ENCODE peak calls at places on chromosome X, in four cellular contexts. Q is DND-41, D is B cell, B is GM06990. O is an unnamed sample.

GRCh38 chrX:114465689-114466088 is 118.2 kb upstream of the HTR2C start:
- DNase-seq in B (no peak), Q (no peak), D (no peak), O (no peak)

GRCh38 chrX:68710870-68711576 is 63.6 kb downstream of the STARD8 start:
- DNase-seq in Q (no peak), D (no peak), B (no peak), O (peak; percentile 68)

GRCh38 chrX:7088968-7089615 is 58.4 kb upstream of the STS start:
- DNase-seq in D (peak; percentile 67), B (no peak), Q (peak; percentile 80), O (peak; percentile 28)

GRCh38 chrX:26915064-26915463 is 548.1 kb downstream of the PPP4R3C start:
- DNase-seq in D (no peak), B (no peak), Q (no peak), O (no peak)

GRCh38 chrX:39840141-39841126 is 257.3 kb downstream of the BCOR start:
- DNase-seq in Q (no peak), B (no peak), D (no peak), O (no peak)

GRCh38 chrX:24838624-24839023 is 144.9 kb downstream of the POLA1 start:
- DNase-seq in D (peak; percentile 14), Q (peak; percentile 7), B (no peak), O (peak; percentile 7)

GRCh38 chrX:13360146-13360545 is 40.3 kb upstream of the ATXN3L start:
- DNase-seq in Q (no peak), D (peak; percentile 14), B (no peak), O (no peak)

GRCh38 chrX:112832481-112833095 is 8.0 kb downstream of the AMOT start:
- DNase-seq in Q (no peak), D (no peak), B (no peak), O (no peak)

GRCh38 chrX:41148553-41148952 is 63.3 kb downstream of the USP9X start:
- DNase-seq in Q (no peak), D (no peak), B (no peak), O (no peak)

GRCh38 chrX:118251251-118251650 is 94.7 kb upstream of the WDR44 start:
- DNase-seq in D (no peak), Q (no peak), B (no peak), O (no peak)

GRCh38 chrX:154021131-154021611 is 1.5 kb upstream of the IRAK1 start:
- DNase-seq in Q (no peak), B (no peak), D (no peak), O (no peak)

GRCh38 chrX:113512700-113513395 is 672.2 kb upstream of the AMOT start:
- DNase-seq in D (no peak), B (no peak), Q (no peak), O (no peak)

GRCh38 chrX:2707334-2707760 is 16.3 kb downstream of the CD99 start:
- DNase-seq in B (peak; percentile 83), Q (peak; percentile 94), D (peak; percentile 82), O (peak; percentile 69)

GRCh38 chrX:100083146-100083715 is 326.8 kb downstream of the PCDH19 start:
- DNase-seq in D (no peak), B (no peak), Q (peak; percentile 12), O (no peak)

GRCh38 chrX:118480172-118480571 is 15.4 kb upstream of the DOCK11 start:
- DNase-seq in Q (no peak), B (no peak), D (no peak), O (no peak)

GRCh38 chrX:95346854-95347253 is 1337.8 kb upstream of the DIAPH2 start:
- DNase-seq in Q (no peak), B (no peak), D (no peak), O (peak; percentile 1)

GRCh38 chrX:153495362-153495751 is 577 bp downstream of the BGN start:
- DNase-seq in D (no peak), B (no peak), Q (no peak), O (no peak)

GRCh38 chrX:54049801-54050200 is 5.5 kb upstream of the PHF8 start:
- DNase-seq in Q (no peak), D (no peak), B (no peak), O (no peak)

GRCh38 chrX:71671043-71671829 is 3.9 kb downstream of the LOC101059915 start:
- DNase-seq in D (no peak), Q (peak; percentile 27), B (no peak), O (no peak)

GRCh38 chrX:20315140-20315539 is 48.4 kb upstream of the RPS6KA3 start:
- DNase-seq in B (peak; percentile 9), Q (no peak), D (peak; percentile 42), O (no peak)

GRCh38 chrX:45888518-45888917 is 656.7 kb downstream of the ZNF674 start:
- DNase-seq in B (no peak), Q (no peak), D (no peak), O (no peak)

GRCh38 chrX:105894721-105895120 is 72.4 kb downstream of the NRK start:
- DNase-seq in D (no peak), Q (no peak), B (no peak), O (no peak)

GRCh38 chrX:48468247-48468671 is 1.8 kb downstream of the SLC38A5 start:
- DNase-seq in B (peak; percentile 56), Q (peak; percentile 64), D (peak; percentile 30), O (no peak)

GRCh38 chrX:19747672-19748610 is 139.5 kb downstream of the SH3KBP1 start:
- DNase-seq in B (peak; percentile 75), D (peak; percentile 64), Q (peak; percentile 92), O (no peak)

GRCh38 chrX:1725472-1725871 is 110.6 kb downstream of the ASMT start:
- DNase-seq in B (no peak), D (no peak), Q (no peak), O (no peak)

GRCh38 chrX:8684201-8684600 is 47.7 kb downstream of the ANOS1 start:
- DNase-seq in B (no peak), D (no peak), Q (no peak), O (no peak)

GRCh38 chrX:118383120-118383519 is 37.2 kb downstream of the WDR44 start:
- DNase-seq in Q (no peak), D (no peak), B (no peak), O (no peak)

GRCh38 chrX:70476934-70477733 is 32.5 kb downstream of the DLG3 start:
- DNase-seq in B (no peak), Q (no peak), D (no peak), O (no peak)

GRCh38 chrX:40389555-40389954 is 191.2 kb upstream of the ATP6AP2 start:
- DNase-seq in B (no peak), D (no peak), Q (no peak), O (no peak)

GRCh38 chrX:150544835-150545790 is 23.3 kb upstream of the MTM1 start:
- DNase-seq in D (no peak), B (no peak), Q (no peak), O (no peak)

GRCh38 chrX:42540150-42540549 is 237.8 kb downstream of the PPP1R2C start:
- DNase-seq in B (no peak), Q (no peak), D (no peak), O (no peak)

DNA sequence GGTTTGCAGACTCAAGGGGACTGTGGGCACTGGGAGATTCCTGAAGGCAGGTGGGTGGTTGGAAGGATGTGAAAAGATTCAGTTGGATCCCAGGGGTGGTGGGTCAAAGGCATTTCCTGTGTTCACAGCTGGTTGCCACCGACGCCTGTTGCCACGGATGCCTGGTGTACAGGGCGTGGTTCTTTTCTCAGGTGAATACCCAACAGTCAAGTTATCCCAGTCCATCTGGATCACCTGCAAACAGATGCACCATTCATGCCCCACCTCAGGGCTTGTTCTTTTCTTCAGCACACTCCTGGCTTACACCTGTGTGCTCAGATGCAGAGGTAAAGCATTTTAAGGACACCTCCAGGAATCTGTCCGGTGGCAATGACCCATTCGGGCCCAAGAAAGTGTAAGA is 55.8 kb upstream of the SHOX start:
- DNase-seq in Q (no peak), D (no peak), B (no peak), O (no peak)
- TF ChIP-seq CTCF in Q (no peak), D (no peak), B (no peak), O (no peak)

DNA sequence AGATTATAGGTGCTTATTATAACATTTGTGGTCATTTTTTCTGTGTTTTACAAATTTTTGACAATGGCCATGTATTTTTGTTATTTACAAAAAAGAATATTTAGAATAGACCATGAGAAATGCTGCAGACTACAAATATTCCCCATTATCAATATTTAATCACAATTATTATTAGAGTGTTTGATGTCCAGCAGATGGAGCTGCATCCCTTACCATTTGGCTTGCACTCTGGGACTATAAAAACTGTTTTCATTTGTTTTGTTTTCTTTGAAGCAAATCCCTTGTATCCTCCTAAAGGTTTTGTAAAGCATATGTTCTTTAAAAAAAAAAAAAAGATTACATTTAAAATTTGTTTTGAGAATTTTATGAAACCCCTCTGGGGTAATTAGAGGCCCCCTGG is 85.6 kb upstream of the CXorf66 start:
- DNase-seq in Q (no peak), B (no peak), D (no peak), O (no peak)
- TF ChIP-seq CTCF in Q (no peak), B (peak; percentile 40), D (peak; percentile 10), O (peak; percentile 20)

DNA sequence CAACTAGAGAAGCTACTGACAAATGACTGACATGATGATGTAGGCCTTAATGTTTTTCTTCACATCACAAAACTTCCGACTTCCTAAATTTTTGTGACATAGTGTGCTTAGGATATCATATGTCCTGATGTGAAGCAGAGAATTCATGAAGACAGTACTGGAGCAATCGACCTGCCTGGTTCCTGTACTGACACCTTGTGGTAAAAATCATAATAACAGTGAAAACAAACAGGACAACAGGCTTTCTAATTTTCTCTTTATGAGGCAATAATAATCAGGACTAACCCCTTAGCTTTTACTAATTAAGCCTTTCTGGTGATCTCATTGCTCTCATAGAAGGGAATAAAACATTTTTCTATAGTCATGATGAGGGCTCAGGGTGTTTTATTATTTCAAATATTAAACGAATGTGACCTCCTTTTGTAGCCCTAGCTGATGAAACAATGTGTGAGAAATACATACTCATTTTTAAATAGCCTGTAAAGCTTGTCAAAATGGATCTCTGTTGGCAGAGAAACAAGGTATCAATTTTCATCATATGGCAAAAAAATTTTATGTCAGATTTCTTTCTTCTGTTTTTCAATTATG is 158.4 kb downstream of the TENT5D start:
- DNase-seq in B (no peak), Q (no peak), D (peak; percentile 5), O (peak; percentile 49)
- TF ChIP-seq CTCF in B (peak; percentile 53), Q (peak; percentile 60), D (peak; percentile 46), O (peak; percentile 62)

GRCh38 chrX:38304010-38304409 is 23.3 kb downstream of the RPGR start:
- DNase-seq in B (no peak), D (no peak), Q (no peak), O (no peak)
- TF ChIP-seq CTCF in B (peak; percentile 35), D (no peak), Q (peak; percentile 22), O (no peak)

GRCh38 chrX:16739574-16739973 is 20.2 kb downstream of the SYAP1 start:
- DNase-seq in Q (no peak), B (no peak), D (no peak), O (no peak)

GRCh38 chrX:16748425-16748824 is 29.0 kb downstream of the SYAP1 start:
- DNase-seq in B (no peak), Q (no peak), D (no peak), O (no peak)

GRCh38 chrX:16745659-16746058 is 26.2 kb downstream of the SYAP1 start:
- DNase-seq in Q (no peak), D (no peak), B (no peak), O (no peak)

GRCh38 chrX:16745102-16745501 is 25.7 kb downstream of the SYAP1 start:
- DNase-seq in Q (no peak), D (no peak), B (no peak), O (no peak)

GRCh38 chrX:16743604-16744325 is 24.4 kb downstream of the SYAP1 start:
- DNase-seq in D (no peak), Q (no peak), B (no peak), O (no peak)
- TF ChIP-seq CTCF in D (no peak), Q (no peak), B (no peak), O (no peak)

O was measured in GM13977.